ENCODE peak calls at places on chromosome 21, in ten cellular contexts. L is tibial nerve, F is right lobe of liver, Z is AG09309, W is AG10803, S is ovary, U is cardiac fibroblast, V is OCI-LY7, B is lung, M is Panc1. C is an unnamed sample.

GRCh38 chr21:32653326-32653901 is 41.2 kb upstream of the CFAP298 start:
- DNase-seq in V (peak; percentile 37), U (peak; percentile 42), F (no peak), L (no peak), W (peak; percentile 5), B (no peak), M (peak; percentile 24), Z (no peak), S (no peak), C (peak; percentile 47)

GRCh38 chr21:31630062-31630711 is 29.3 kb upstream of the SOD1 start:
- DNase-seq in V (no peak), B (peak; percentile 52), Z (peak; percentile 28), W (peak; percentile 13), M (peak; percentile 73), S (no peak), L (no peak), F (peak; percentile 81), U (peak; percentile 95), C (peak; percentile 94)

GRCh38 chr21:42613756-42614155 is 39.7 kb upstream of the PDE9A start:
- DNase-seq in L (no peak), F (no peak), W (no peak), M (no peak), B (no peak), V (no peak), U (no peak), S (no peak), Z (no peak), C (no peak)

GRCh38 chr21:42739061-42739931 is 85.9 kb downstream of the PDE9A start:
- DNase-seq in V (no peak), B (no peak), F (peak; percentile 44), Z (peak; percentile 10), L (no peak), M (no peak), U (peak; percentile 58), W (peak; percentile 6), S (no peak), C (no peak)

GRCh38 chr21:34852438-34852837 is 183.6 kb downstream of the CLIC6 start:
- DNase-seq in L (no peak), F (no peak), U (no peak), W (no peak), S (no peak), V (no peak), Z (no peak), M (no peak), B (no peak), C (peak; percentile 44)

GRCh38 chr21:43369124-43369523 is 57.8 kb downstream of the SIK1 start:
- DNase-seq in V (no peak), F (no peak), U (peak; percentile 55), L (no peak), M (no peak), W (peak; percentile 68), Z (no peak), B (no peak), S (no peak), C (peak; percentile 39)

GRCh38 chr21:25912402-25912746 is 177.6 kb downstream of the GABPA start:
- DNase-seq in S (no peak), B (no peak), U (no peak), V (no peak), F (no peak), M (no peak), W (no peak), L (no peak), Z (no peak), C (no peak)

GRCh38 chr21:22311741-22312462 is 1313.7 kb downstream of the NCAM2 start:
- DNase-seq in Z (no peak), U (no peak), W (no peak), B (no peak), M (no peak), F (no peak), S (no peak), L (no peak), V (no peak), C (no peak)

GRCh38 chr21:39483917-39484316 is 32.1 kb downstream of the SH3BGR start:
- DNase-seq in Z (peak; percentile 32), F (no peak), B (no peak), M (no peak), L (no peak), S (no peak), V (no peak), U (peak; percentile 5), W (peak; percentile 1), C (peak; percentile 11)

GRCh38 chr21:41210405-41211040 is 42.6 kb downstream of the BACE2 start:
- DNase-seq in S (no peak), V (no peak), W (no peak), F (no peak), U (peak; percentile 5), Z (no peak), M (no peak), B (no peak), L (no peak), C (peak; percentile 16)

GRCh38 chr21:34567574-34567973 is 47.3 kb downstream of the RCAN1 start:
- DNase-seq in S (no peak), W (no peak), F (no peak), U (no peak), L (no peak), V (no peak), Z (no peak), B (no peak), M (no peak), C (no peak)

GRCh38 chr21:32206631-32207030 is 72.2 kb downstream of the MIS18A start:
- DNase-seq in B (no peak), W (no peak), M (no peak), Z (no peak), L (no peak), F (no peak), V (no peak), S (no peak), U (no peak), C (no peak)

GRCh38 chr21:32184485-32184884 is 94.4 kb downstream of the MIS18A start:
- DNase-seq in M (no peak), F (no peak), W (no peak), U (no peak), S (no peak), V (no peak), B (peak; percentile 17), L (no peak), Z (no peak), C (no peak)

GRCh38 chr21:21682172-21682571 is 684.0 kb downstream of the NCAM2 start:
- DNase-seq in B (no peak), S (no peak), V (no peak), Z (no peak), F (no peak), U (peak; percentile 23), L (no peak), M (no peak), W (peak; percentile 39), C (peak; percentile 33)

GRCh38 chr21:15560383-15561056 is 169.3 kb upstream of the USP25 start:
- DNase-seq in F (no peak), Z (no peak), M (no peak), S (no peak), L (no peak), B (no peak), W (no peak), U (peak; percentile 49), V (no peak), C (no peak)

GRCh38 chr21:31176725-31177124 is 138.4 kb upstream of the KRTAP19-8 start:
- DNase-seq in W (no peak), F (no peak), S (no peak), B (no peak), U (no peak), L (no peak), V (no peak), Z (no peak), M (no peak), C (no peak)

GRCh38 chr21:42310411-42311001 is 4.7 kb downstream of the TFF3 start:
- DNase-seq in B (no peak), S (no peak), Z (no peak), U (no peak), L (no peak), M (no peak), F (no peak), V (no peak), W (no peak), C (no peak)

GRCh38 chr21:46226920-46227599 is 1.5 kb downstream of the LSS start:
- DNase-seq in W (peak; percentile 55), M (no peak), B (no peak), Z (peak; percentile 58), F (peak; percentile 54), V (peak; percentile 18), S (no peak), U (peak; percentile 91), L (no peak), C (peak; percentile 94)
- H3K4me3 ChIP-seq in W (peak overlapping the region; percentile 88), M (peak overlapping the region; percentile 59), B (peak overlapping the region; percentile 47), Z (peak overlapping the region; percentile 55), F (peak overlapping the region; percentile 96), V (peak overlapping the region; percentile 99), S (peak overlapping the region; percentile 67), U (peak overlapping the region; percentile 91), L (peak overlapping the region; percentile 69), C (peak overlapping the region; percentile 90)

GRCh38 chr21:36171741-36172331 is 15.2 kb downstream of the DOP1B start:
- DNase-seq in B (no peak), Z (no peak), V (no peak), M (no peak), U (no peak), L (no peak), W (no peak), S (no peak), F (no peak), C (no peak)

GRCh38 chr21:36171327-36171726 is 14.7 kb downstream of the DOP1B start:
- DNase-seq in W (no peak), B (no peak), Z (no peak), V (no peak), F (no peak), L (no peak), U (no peak), M (no peak), S (no peak), C (no peak)

GRCh38 chr21:36170823-36171222 is 14.2 kb downstream of the DOP1B start:
- DNase-seq in F (no peak), U (no peak), Z (no peak), L (no peak), S (no peak), B (no peak), W (no peak), M (no peak), V (no peak), C (no peak)

GRCh38 chr21:36166705-36167104 is 10.1 kb downstream of the DOP1B start:
- DNase-seq in B (no peak), M (no peak), U (no peak), F (no peak), S (no peak), Z (no peak), L (no peak), W (no peak), V (no peak), C (no peak)

GRCh38 chr21:36169465-36170128 is 13.0 kb downstream of the DOP1B start:
- DNase-seq in L (no peak), W (no peak), V (no peak), F (no peak), Z (no peak), M (no peak), S (no peak), U (no peak), B (no peak), C (no peak)
- TF ChIP-seq CTCF in L (no peak), W (no peak), V (no peak), F (no peak), Z (no peak), M (no peak), S (no peak), U (no peak), B (no peak), C (no peak)

GRCh38 chr21:36701912-36702621 is 3.2 kb downstream of the SIM2 start:
- DNase-seq in B (no peak), M (no peak), U (no peak), V (no peak), Z (no peak), F (no peak), S (no peak), W (peak; percentile 17), L (no peak), C (no peak)
- H3K4me3 ChIP-seq in B (no peak overlapping the region), M (peak overlapping the region; percentile 57), U (no peak overlapping the region), V (no peak overlapping the region), Z (no peak overlapping the region), F (no peak overlapping the region), S (no peak overlapping the region), W (peak overlapping the region; percentile 31), L (no peak overlapping the region), C (no peak overlapping the region)

GRCh38 chr21:17688912-17689874 is 76.5 kb upstream of the BTG3 start:
- DNase-seq in S (peak; percentile 32), F (peak; percentile 45), M (no peak), B (peak; percentile 45), W (no peak), L (no peak), Z (no peak), V (peak; percentile 44), U (no peak), C (peak; percentile 88)
- TF ChIP-seq CTCF in S (no peak), F (no peak), M (peak; percentile 48), B (no peak), W (no peak), L (no peak), Z (peak; percentile 3), V (peak; percentile 77), U (no peak), C (peak; percentile 10)

C was measured in fibroblast of pulmonary artery.